ENCODE peak calls at places on chromosomes 4 and X, in seven cellular contexts. U is A549, P is SK-N-SH, B is HepG2, J is Panc1, Z is GM23338, M is HCT116. C is an unnamed sample.

GRCh38 chrX:47518105-47518504 is 35.1 kb upstream of the ZNF41 start:
- DNase-seq in U (no peak), P (no peak), B (peak), J (no peak), Z (peak), M (no peak), C (no peak)

GRCh38 chr4:148205481-148205880 is 236.7 kb downstream of the NR3C2 start:
- DNase-seq in U (no peak), P (no peak), B (no peak), J (no peak), Z (no peak), M (no peak), C (no peak)

GRCh38 chrX:105821471-105822081 is 763 bp upstream of the NRK start:
- DNase-seq in U (no peak), P (peak), B (no peak), J (no peak), Z (peak), M (no peak), C (no peak)

GRCh38 chr4:150010525-150011126 is 67.6 kb upstream of the DCLK2 start:
- DNase-seq in U (peak), P (peak), B (peak), J (peak), Z (peak), M (peak), C (peak)

GRCh38 chrX:49053223-49054072 is 5.4 kb upstream of the CCDC120 start:
- DNase-seq in U (peak), P (peak), B (peak), J (no peak), Z (peak), M (no peak), C (no peak)

GRCh38 chr4:33940281-33940680 is 2304.0 kb downstream of the ARAP2 start:
- DNase-seq in U (no peak), P (no peak), B (no peak), J (no peak), Z (no peak), M (no peak), C (no peak)

GRCh38 chr4:26048378-26048882 is 134.4 kb downstream of the SMIM20 start:
- DNase-seq in U (no peak), P (peak), B (no peak), J (no peak), Z (no peak), M (no peak), C (no peak)

GRCh38 chrX:9396930-9397329 is 67.9 kb upstream of the TBL1X start:
- DNase-seq in U (peak), P (no peak), B (peak), J (no peak), Z (no peak), M (no peak), C (no peak)

GRCh38 chr4:177005801-177006230 is 213.1 kb upstream of the VEGFC start:
- DNase-seq in U (peak), P (no peak), B (no peak), J (peak), Z (no peak), M (no peak), C (no peak)

GRCh38 chrX:23548164-23548563 is 119.1 kb upstream of the PRDX4 start:
- DNase-seq in U (no peak), P (no peak), B (no peak), J (no peak), Z (no peak), M (no peak), C (no peak)

GRCh38 chrX:72545990-72546389 is 26.7 kb downstream of the HDAC8 start:
- DNase-seq in U (peak), P (no peak), B (peak), J (no peak), Z (peak), M (no peak), C (no peak)

GRCh38 chrX:116204947-116205346 is 34.4 kb downstream of the AGTR2 start:
- DNase-seq in U (peak), P (peak), B (peak), J (no peak), Z (peak), M (peak), C (no peak)

GRCh38 chr4:102786279-102786678 is 25.5 kb upstream of the MANBA start:
- DNase-seq in U (no peak), P (no peak), B (no peak), J (no peak), Z (no peak), M (no peak), C (no peak)

GRCh38 chrX:129115935-129116334 is 407.4 kb downstream of the SMARCA1 start:
- DNase-seq in U (no peak), P (no peak), B (peak), J (no peak), Z (no peak), M (no peak), C (no peak)

GRCh38 chr4:123939621-123940020 is 543.0 kb downstream of the SPRY1 start:
- DNase-seq in U (no peak), P (no peak), B (no peak), J (peak), Z (no peak), M (peak), C (no peak)

GRCh38 chr4:4308800-4309441 is 18.9 kb downstream of the ZBTB49 start:
- DNase-seq in U (no peak), P (no peak), B (no peak), J (no peak), Z (no peak), M (no peak), C (no peak)

GRCh38 chr4:62670509-62670908 is 1470.4 kb downstream of the ADGRL3 start:
- DNase-seq in U (no peak), P (peak), B (no peak), J (no peak), Z (no peak), M (no peak), C (no peak)

GRCh38 chr4:125572601-125573000 is 257.8 kb downstream of the FAT4 start:
- DNase-seq in U (no peak), P (no peak), B (no peak), J (no peak), Z (no peak), M (no peak), C (no peak)

GRCh38 chr4:8588196-8588470 is 4.4 kb upstream of the CPZ start:
- DNase-seq in U (no peak), P (no peak), B (no peak), J (no peak), Z (no peak), M (no peak), C (no peak)

GRCh38 chrX:147876849-147877646 is 34.7 kb upstream of the FMR1 start:
- DNase-seq in U (no peak), P (no peak), B (no peak), J (no peak), Z (no peak), M (no peak), C (no peak)

GRCh38 chr4:3729188-3729884 is 36.8 kb upstream of the ADRA2C start:
- DNase-seq in U (no peak), P (no peak), B (no peak), J (no peak), Z (no peak), M (no peak), C (no peak)

GRCh38 chrX:19743386-19743785 is 144.0 kb downstream of the SH3KBP1 start:
- DNase-seq in U (no peak), P (no peak), B (no peak), J (no peak), Z (no peak), M (no peak), C (no peak)

GRCh38 chr4:77376788-77377460 is 219.9 kb downstream of the CCNG2 start:
- DNase-seq in U (no peak), P (no peak), B (no peak), J (no peak), Z (peak), M (no peak), C (no peak)

GRCh38 chrX:109936114-109936513 is 66.8 kb upstream of the TMEM164 start:
- DNase-seq in U (no peak), P (no peak), B (no peak), J (no peak), Z (no peak), M (no peak), C (no peak)

GRCh38 chr4:8328866-8329559 is 59.5 kb downstream of the HTRA3 start:
- DNase-seq in U (no peak), P (no peak), B (no peak), J (no peak), Z (no peak), M (no peak), C (no peak)

GRCh38 chrX:15202458-15203177 is 67.3 kb downstream of the ASB9 start:
- DNase-seq in U (no peak), P (no peak), B (no peak), J (no peak), Z (no peak), M (no peak), C (no peak)

GRCh38 chr4:85445058-85445639 is 29.8 kb upstream of the ARHGAP24 start:
- DNase-seq in U (no peak), P (no peak), B (no peak), J (no peak), Z (no peak), M (no peak), C (no peak)

GRCh38 chrX:120309873-120310730 is 1.2 kb downstream of the TMEM255A start:
- DNase-seq in U (peak), P (peak), B (no peak), J (no peak), Z (peak), M (no peak), C (no peak)

GRCh38 chrX:150548684-150549083 is 19.7 kb upstream of the MTM1 start:
- DNase-seq in U (no peak), P (no peak), B (no peak), J (no peak), Z (no peak), M (no peak), C (no peak)

GRCh38 chr4:61397174-61397573 is 197.0 kb downstream of the ADGRL3 start:
- DNase-seq in U (no peak), P (no peak), B (no peak), J (no peak), Z (no peak), M (no peak), C (no peak)

GRCh38 chr4:83772680-83773079 is 236.8 kb downstream of the GPAT3 start:
- DNase-seq in U (no peak), P (no peak), B (no peak), J (no peak), Z (peak), M (no peak), C (no peak)

GRCh38 chrX:133951098-133951497 is 34.3 kb downstream of the GPC3 start:
- DNase-seq in U (no peak), P (no peak), B (no peak), J (no peak), Z (no peak), M (no peak), C (no peak)

GRCh38 chr4:40672528-40673522 is 43.2 kb upstream of the RBM47 start:
- DNase-seq in U (peak), P (no peak), B (peak), J (no peak), Z (peak), M (peak), C (peak)

GRCh38 chrX:4435905-4436304 is 722.5 kb upstream of the PRKX start:
- DNase-seq in U (no peak), P (no peak), B (no peak), J (no peak), Z (no peak), M (no peak), C (no peak)

GRCh38 chr4:152850377-152850776 is 70.6 kb downstream of the ARFIP1 start:
- DNase-seq in U (no peak), P (no peak), B (peak), J (peak), Z (peak), M (no peak), C (peak)

GRCh38 chr4:11505225-11505971 is 76.7 kb upstream of the HS3ST1 start:
- DNase-seq in U (peak), P (no peak), B (no peak), J (peak), Z (no peak), M (peak), C (no peak)

GRCh38 chr4:85952518-85952917 is 407.3 kb downstream of the MAPK10 start:
- DNase-seq in U (peak), P (no peak), B (no peak), J (no peak), Z (no peak), M (no peak), C (no peak)

GRCh38 chr4:10024303-10024702 is 3.0 kb upstream of the SLC2A9 start:
- DNase-seq in U (no peak), P (no peak), B (no peak), J (no peak), Z (no peak), M (no peak), C (no peak)

GRCh38 chr4:10023050-10023419 is 1.7 kb upstream of the SLC2A9 start:
- DNase-seq in U (no peak), P (no peak), B (no peak), J (no peak), Z (no peak), M (no peak), C (no peak)

GRCh38 chr4:10022346-10023049 is 1.2 kb upstream of the SLC2A9 start:
- DNase-seq in U (no peak), P (no peak), B (no peak), J (no peak), Z (no peak), M (no peak), C (no peak)

GRCh38 chr4:10025230-10025806 is 4.0 kb upstream of the SLC2A9 start:
- DNase-seq in U (no peak), P (no peak), B (peak), J (no peak), Z (no peak), M (no peak), C (no peak)

DNA sequence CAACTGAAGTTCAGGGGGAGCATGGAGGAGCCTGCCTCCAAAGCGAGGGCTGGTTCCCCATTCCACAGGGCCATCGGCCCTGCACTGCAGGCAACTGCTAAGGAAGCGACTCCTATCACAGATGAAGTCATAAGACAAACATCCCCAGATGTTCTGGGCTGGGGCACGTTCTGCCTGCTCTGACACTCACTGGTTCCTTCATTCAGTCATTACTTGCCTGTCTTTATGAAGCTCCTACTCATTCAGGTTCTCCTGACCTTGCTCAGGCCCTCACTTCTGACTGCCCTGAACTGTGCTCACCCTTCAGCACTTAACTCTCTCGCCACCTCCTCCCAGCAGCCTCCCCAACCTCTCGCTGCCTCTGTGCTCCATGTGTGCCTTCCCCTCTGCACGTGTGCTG is 2.5 kb upstream of the SLC2A9 start:
- DNase-seq in U (no peak), P (no peak), B (no peak), J (no peak), Z (no peak), M (no peak), C (no peak)
- TF ChIP-seq REST in U (no peak), P (no peak), B (no peak), J (no peak), Z (no peak), M (no peak), C (no peak)

DNA sequence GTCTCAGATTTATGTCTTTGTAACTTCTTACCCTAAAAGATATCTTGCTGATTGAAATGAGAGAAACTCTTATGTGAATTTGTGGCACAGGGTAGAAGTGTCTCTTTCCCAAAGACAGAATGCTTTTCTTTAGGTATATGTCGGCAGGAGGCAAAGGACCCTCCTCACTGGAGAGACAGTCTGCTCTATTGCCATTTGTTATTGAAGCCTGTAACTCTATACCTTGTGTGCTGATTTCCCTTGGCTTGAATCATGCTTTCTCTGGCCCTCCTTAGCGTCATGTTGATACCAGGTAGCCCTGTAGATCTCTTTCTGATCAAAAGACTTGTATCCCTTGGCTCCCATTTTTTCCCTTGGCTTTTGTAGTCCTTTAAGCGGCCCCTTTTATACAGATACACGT is 284.3 kb downstream of the CXXC4 start:
- DNase-seq in U (no peak), P (no peak), B (no peak), J (no peak), Z (peak), M (no peak), C (no peak)
- TF ChIP-seq REST in U (no peak), P (no peak), B (no peak), J (no peak), Z (no peak), M (no peak), C (no peak)

GRCh38 chr4:24857996-24858395 is 54.8 kb downstream of the CCDC149 start:
- DNase-seq in U (no peak), P (no peak), B (no peak), J (no peak), Z (no peak), M (no peak), C (no peak)

GRCh38 chr4:24855741-24856140 is 57.1 kb downstream of the CCDC149 start:
- DNase-seq in U (no peak), P (no peak), B (no peak), J (no peak), Z (no peak), M (no peak), C (no peak)

GRCh38 chr4:24862073-24862751 is 50.6 kb downstream of the CCDC149 start:
- DNase-seq in U (no peak), P (no peak), B (no peak), J (no peak), Z (no peak), M (no peak), C (no peak)

GRCh38 chr4:24856586-24856985 is 56.3 kb downstream of the CCDC149 start:
- DNase-seq in U (no peak), P (peak), B (no peak), J (no peak), Z (peak), M (no peak), C (no peak)

DNA sequence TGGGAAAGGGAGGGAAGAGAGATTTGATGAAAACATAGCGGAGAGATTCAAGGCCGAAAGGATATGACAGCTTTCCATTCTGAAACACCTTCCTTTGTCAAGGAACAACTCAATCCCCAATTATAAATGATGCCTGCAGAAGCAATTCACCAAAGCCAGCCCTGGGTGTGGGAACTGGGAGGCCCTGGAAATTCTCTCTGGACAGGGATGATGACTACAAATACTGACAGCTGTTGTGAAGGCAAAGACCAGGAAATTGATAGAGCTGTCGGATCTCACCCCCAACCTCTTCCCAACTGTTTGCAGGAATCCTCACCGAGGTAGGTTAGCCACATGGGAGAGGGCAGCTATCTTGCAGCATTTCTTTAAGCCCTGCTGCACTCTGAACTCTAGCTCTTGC is 54.3 kb downstream of the CCDC149 start:
- DNase-seq in U (no peak), P (no peak), B (no peak), J (no peak), Z (no peak), M (no peak), C (no peak)
- TF ChIP-seq REST in U (no peak), P (no peak), B (no peak), J (no peak), Z (no peak), M (no peak), C (no peak)

GRCh38 chr4:169724251-169724650 is 33.5 kb downstream of the HPF1 start:
- DNase-seq in U (no peak), P (no peak), B (no peak), J (no peak), Z (peak), M (no peak), C (no peak)
- TF ChIP-seq REST in U (no peak), P (no peak), B (no peak), J (no peak), Z (no peak), M (no peak), C (no peak)

DNA sequence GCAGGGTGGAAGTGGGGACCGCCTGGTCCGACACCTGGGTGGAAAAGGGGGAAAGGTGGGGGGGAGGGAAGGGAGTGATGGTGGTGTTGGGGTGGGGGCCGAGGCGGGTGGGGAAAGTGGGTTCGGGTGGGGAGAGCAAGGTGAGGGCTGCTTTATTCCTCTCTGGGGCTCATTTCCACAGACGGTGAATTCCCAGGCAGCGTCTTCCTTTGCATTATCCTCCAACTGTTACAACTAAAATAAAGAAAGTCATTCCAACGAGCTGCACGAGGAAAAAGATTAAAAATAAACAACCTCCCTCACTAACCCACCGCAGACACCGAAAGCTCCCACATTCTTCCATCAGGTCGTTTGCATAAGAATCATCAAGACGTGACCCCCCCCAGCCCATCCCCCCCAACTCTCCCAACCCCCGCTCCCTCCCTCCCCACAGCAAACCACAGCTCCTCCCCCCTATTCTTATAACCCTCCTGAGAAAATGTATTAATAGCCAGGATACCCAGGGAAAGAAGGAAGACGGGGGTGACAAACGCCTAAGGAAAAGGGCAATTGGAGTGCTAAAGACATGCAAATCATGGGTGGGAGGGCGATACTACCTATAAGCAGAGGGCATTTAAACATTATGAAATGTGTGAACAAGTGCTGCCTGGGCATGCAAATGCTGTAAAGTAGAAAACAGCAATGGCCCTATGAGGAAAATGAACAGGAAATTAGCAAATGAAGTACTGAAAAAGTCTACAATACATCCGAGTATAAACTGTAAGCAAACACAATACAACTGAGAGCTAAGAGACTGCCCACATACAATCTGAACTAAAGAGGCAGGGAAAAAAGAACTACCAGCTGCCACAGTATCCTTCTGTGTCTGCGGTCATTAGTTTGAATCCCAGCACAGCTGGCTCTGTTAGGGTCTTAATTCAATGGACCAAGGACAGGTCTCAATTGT is 2.6 kb downstream of the CXXC4 start:
- DNase-seq in U (peak), P (peak), B (no peak), J (no peak), Z (peak), M (no peak), C (no peak)
- TF ChIP-seq REST in U (no peak), P (no peak), B (no peak), J (no peak), Z (no peak), M (no peak), C (no peak)

GRCh38 chr4:183241771-183242170 is 78.3 kb downstream of the CLDN22 start:
- DNase-seq in U (no peak), P (no peak), B (peak), J (no peak), Z (peak), M (no peak), C (no peak)
- TF ChIP-seq REST in U (no peak), P (no peak), B (no peak), J (no peak), Z (no peak), M (no peak), C (no peak)

C was measured in HL-60.